ENCODE peak calls at places on chromosomes 12 and 14, in nine cellular contexts. One of them, this sample, is unnamed.

GRCh38 chr14:93171366-93171765 is 13.3 kb downstream of the MOAP1 start:
- DNase-seq in fibroblast of pulmonary artery: no peak
- DNase-seq in hippocampal formation: no peak
- DNase-seq in T-helper 17 cell: no peak
- DNase-seq in AG08396: no peak
- DNase-seq in stimulated activated CD8-positive, alpha-beta memory T cell treated with anti-CD3 and anti-CD28 coated beads, Interleukin-15, amount 100 ng/mL, for 24 hours: no peak
- DNase-seq in Kasumi-1: no peak
- DNase-seq in sigmoid colon: no peak
- DNase-seq in RCC 7860: no peak
- DNase-seq in this sample: no peak

GRCh38 chr14:63855272-63855671 is 2.5 kb downstream of the SYNE2 start:
- DNase-seq in fibroblast of pulmonary artery: no peak
- DNase-seq in hippocampal formation: no peak
- DNase-seq in T-helper 17 cell: no peak
- DNase-seq in AG08396: no peak
- DNase-seq in stimulated activated CD8-positive, alpha-beta memory T cell treated with anti-CD3 and anti-CD28 coated beads, Interleukin-15, amount 100 ng/mL, for 24 hours: no peak
- DNase-seq in Kasumi-1: no peak
- DNase-seq in sigmoid colon: no peak
- DNase-seq in RCC 7860: no peak
- DNase-seq in this sample: no peak

GRCh38 chr12:84636801-84637285 is 275.8 kb downstream of the SLC6A15 start:
- DNase-seq in fibroblast of pulmonary artery: peak
- DNase-seq in hippocampal formation: no peak
- DNase-seq in T-helper 17 cell: no peak
- DNase-seq in AG08396: no peak
- DNase-seq in stimulated activated CD8-positive, alpha-beta memory T cell treated with anti-CD3 and anti-CD28 coated beads, Interleukin-15, amount 100 ng/mL, for 24 hours: no peak
- DNase-seq in Kasumi-1: no peak
- DNase-seq in sigmoid colon: no peak
- DNase-seq in RCC 7860: no peak
- DNase-seq in this sample: no peak

GRCh38 chr12:47832263-47832933 is 12.7 kb upstream of the HDAC7 start:
- DNase-seq in fibroblast of pulmonary artery: no peak
- DNase-seq in hippocampal formation: no peak
- DNase-seq in T-helper 17 cell: no peak
- DNase-seq in AG08396: no peak
- DNase-seq in stimulated activated CD8-positive, alpha-beta memory T cell treated with anti-CD3 and anti-CD28 coated beads, Interleukin-15, amount 100 ng/mL, for 24 hours: no peak
- DNase-seq in Kasumi-1: no peak
- DNase-seq in sigmoid colon: no peak
- DNase-seq in RCC 7860: no peak
- DNase-seq in this sample: no peak

GRCh38 chr12:43733687-43734086 is 24.9 kb downstream of the PUS7L start:
- DNase-seq in fibroblast of pulmonary artery: no peak
- DNase-seq in hippocampal formation: no peak
- DNase-seq in T-helper 17 cell: no peak
- DNase-seq in AG08396: no peak
- DNase-seq in stimulated activated CD8-positive, alpha-beta memory T cell treated with anti-CD3 and anti-CD28 coated beads, Interleukin-15, amount 100 ng/mL, for 24 hours: no peak
- DNase-seq in Kasumi-1: peak
- DNase-seq in sigmoid colon: no peak
- DNase-seq in RCC 7860: no peak
- DNase-seq in this sample: no peak

GRCh38 chr12:51814311-51815088 is 34.0 kb downstream of the FIGNL2 start:
- DNase-seq in fibroblast of pulmonary artery: peak
- DNase-seq in hippocampal formation: peak
- DNase-seq in T-helper 17 cell: peak
- DNase-seq in AG08396: peak
- DNase-seq in stimulated activated CD8-positive, alpha-beta memory T cell treated with anti-CD3 and anti-CD28 coated beads, Interleukin-15, amount 100 ng/mL, for 24 hours: peak
- DNase-seq in Kasumi-1: no peak
- DNase-seq in sigmoid colon: peak
- DNase-seq in RCC 7860: no peak
- DNase-seq in this sample: peak

GRCh38 chr14:90599748-90600507 is 203.1 kb downstream of the CALM1 start:
- DNase-seq in fibroblast of pulmonary artery: peak
- DNase-seq in hippocampal formation: peak
- DNase-seq in T-helper 17 cell: no peak
- DNase-seq in AG08396: no peak
- DNase-seq in stimulated activated CD8-positive, alpha-beta memory T cell treated with anti-CD3 and anti-CD28 coated beads, Interleukin-15, amount 100 ng/mL, for 24 hours: no peak
- DNase-seq in Kasumi-1: no peak
- DNase-seq in sigmoid colon: peak
- DNase-seq in RCC 7860: no peak
- DNase-seq in this sample: peak

GRCh38 chr12:26523708-26524150 is 309.3 kb downstream of the ITPR2 start:
- DNase-seq in fibroblast of pulmonary artery: peak
- DNase-seq in hippocampal formation: peak
- DNase-seq in T-helper 17 cell: no peak
- DNase-seq in AG08396: peak
- DNase-seq in stimulated activated CD8-positive, alpha-beta memory T cell treated with anti-CD3 and anti-CD28 coated beads, Interleukin-15, amount 100 ng/mL, for 24 hours: no peak
- DNase-seq in Kasumi-1: no peak
- DNase-seq in sigmoid colon: peak
- DNase-seq in RCC 7860: no peak
- DNase-seq in this sample: no peak

GRCh38 chr14:35985504-35986218 is 159.5 kb downstream of the BRMS1L start:
- DNase-seq in fibroblast of pulmonary artery: no peak
- DNase-seq in hippocampal formation: peak
- DNase-seq in T-helper 17 cell: no peak
- DNase-seq in AG08396: no peak
- DNase-seq in stimulated activated CD8-positive, alpha-beta memory T cell treated with anti-CD3 and anti-CD28 coated beads, Interleukin-15, amount 100 ng/mL, for 24 hours: no peak
- DNase-seq in Kasumi-1: no peak
- DNase-seq in sigmoid colon: no peak
- DNase-seq in RCC 7860: no peak
- DNase-seq in this sample: no peak

GRCh38 chr12:115752913-115753726 is 524.4 kb downstream of the MED13L start:
- DNase-seq in fibroblast of pulmonary artery: peak
- DNase-seq in hippocampal formation: peak
- DNase-seq in T-helper 17 cell: no peak
- DNase-seq in AG08396: peak
- DNase-seq in stimulated activated CD8-positive, alpha-beta memory T cell treated with anti-CD3 and anti-CD28 coated beads, Interleukin-15, amount 100 ng/mL, for 24 hours: no peak
- DNase-seq in Kasumi-1: peak
- DNase-seq in sigmoid colon: no peak
- DNase-seq in RCC 7860: peak
- DNase-seq in this sample: peak

GRCh38 chr12:42819801-42820200 is 230.3 kb upstream of the PRICKLE1 start:
- DNase-seq in fibroblast of pulmonary artery: no peak
- DNase-seq in hippocampal formation: no peak
- DNase-seq in T-helper 17 cell: no peak
- DNase-seq in AG08396: no peak
- DNase-seq in stimulated activated CD8-positive, alpha-beta memory T cell treated with anti-CD3 and anti-CD28 coated beads, Interleukin-15, amount 100 ng/mL, for 24 hours: no peak
- DNase-seq in Kasumi-1: no peak
- DNase-seq in sigmoid colon: no peak
- DNase-seq in RCC 7860: no peak
- DNase-seq in this sample: no peak

GRCh38 chr12:46825526-46826414 is at the start of gene SLC38A4:
- DNase-seq in fibroblast of pulmonary artery: peak
- DNase-seq in hippocampal formation: no peak
- DNase-seq in T-helper 17 cell: no peak
- DNase-seq in AG08396: peak
- DNase-seq in stimulated activated CD8-positive, alpha-beta memory T cell treated with anti-CD3 and anti-CD28 coated beads, Interleukin-15, amount 100 ng/mL, for 24 hours: no peak
- DNase-seq in Kasumi-1: no peak
- DNase-seq in sigmoid colon: no peak
- DNase-seq in RCC 7860: no peak
- DNase-seq in this sample: no peak

GRCh38 chr14:23548351-23549318 is 2.9 kb downstream of the ZFHX2 start:
- DNase-seq in fibroblast of pulmonary artery: peak
- DNase-seq in hippocampal formation: no peak
- DNase-seq in T-helper 17 cell: no peak
- DNase-seq in AG08396: peak
- DNase-seq in stimulated activated CD8-positive, alpha-beta memory T cell treated with anti-CD3 and anti-CD28 coated beads, Interleukin-15, amount 100 ng/mL, for 24 hours: no peak
- DNase-seq in Kasumi-1: no peak
- DNase-seq in sigmoid colon: no peak
- DNase-seq in RCC 7860: no peak
- DNase-seq in this sample: peak

GRCh38 chr14:56608682-56609081 is 29.1 kb downstream of the TMEM260 start:
- DNase-seq in fibroblast of pulmonary artery: no peak
- DNase-seq in hippocampal formation: no peak
- DNase-seq in T-helper 17 cell: no peak
- DNase-seq in AG08396: no peak
- DNase-seq in stimulated activated CD8-positive, alpha-beta memory T cell treated with anti-CD3 and anti-CD28 coated beads, Interleukin-15, amount 100 ng/mL, for 24 hours: no peak
- DNase-seq in Kasumi-1: no peak
- DNase-seq in sigmoid colon: no peak
- DNase-seq in RCC 7860: no peak
- DNase-seq in this sample: no peak

GRCh38 chr12:45216297-45216982 is 545 bp downstream of the ANO6 start:
- DNase-seq in fibroblast of pulmonary artery: peak
- DNase-seq in hippocampal formation: no peak
- DNase-seq in T-helper 17 cell: peak
- DNase-seq in AG08396: peak
- DNase-seq in stimulated activated CD8-positive, alpha-beta memory T cell treated with anti-CD3 and anti-CD28 coated beads, Interleukin-15, amount 100 ng/mL, for 24 hours: peak
- DNase-seq in Kasumi-1: peak
- DNase-seq in sigmoid colon: peak
- DNase-seq in RCC 7860: no peak
- DNase-seq in this sample: peak

GRCh38 chr14:68848253-68848652 is 55.4 kb upstream of the ZFP36L1 start:
- DNase-seq in fibroblast of pulmonary artery: no peak
- DNase-seq in hippocampal formation: no peak
- DNase-seq in T-helper 17 cell: no peak
- DNase-seq in AG08396: no peak
- DNase-seq in stimulated activated CD8-positive, alpha-beta memory T cell treated with anti-CD3 and anti-CD28 coated beads, Interleukin-15, amount 100 ng/mL, for 24 hours: no peak
- DNase-seq in Kasumi-1: no peak
- DNase-seq in sigmoid colon: no peak
- DNase-seq in RCC 7860: no peak
- DNase-seq in this sample: no peak

GRCh38 chr14:50001146-50001998 is 108.5 kb downstream of the ARF6 start:
- DNase-seq in fibroblast of pulmonary artery: peak
- DNase-seq in hippocampal formation: no peak
- DNase-seq in T-helper 17 cell: peak
- DNase-seq in AG08396: peak
- DNase-seq in stimulated activated CD8-positive, alpha-beta memory T cell treated with anti-CD3 and anti-CD28 coated beads, Interleukin-15, amount 100 ng/mL, for 24 hours: peak
- DNase-seq in Kasumi-1: no peak
- DNase-seq in sigmoid colon: no peak
- DNase-seq in RCC 7860: peak
- DNase-seq in this sample: peak

GRCh38 chr14:61644834-61645233 is 50.5 kb upstream of the HIF1A start:
- DNase-seq in fibroblast of pulmonary artery: no peak
- DNase-seq in hippocampal formation: no peak
- DNase-seq in T-helper 17 cell: no peak
- DNase-seq in AG08396: no peak
- DNase-seq in stimulated activated CD8-positive, alpha-beta memory T cell treated with anti-CD3 and anti-CD28 coated beads, Interleukin-15, amount 100 ng/mL, for 24 hours: no peak
- DNase-seq in Kasumi-1: no peak
- DNase-seq in sigmoid colon: no peak
- DNase-seq in RCC 7860: no peak
- DNase-seq in this sample: peak

GRCh38 chr12:109719123-109720022 is 5.7 kb downstream of the FAM222A start:
- DNase-seq in fibroblast of pulmonary artery: no peak
- DNase-seq in hippocampal formation: no peak
- DNase-seq in T-helper 17 cell: no peak
- DNase-seq in AG08396: no peak
- DNase-seq in stimulated activated CD8-positive, alpha-beta memory T cell treated with anti-CD3 and anti-CD28 coated beads, Interleukin-15, amount 100 ng/mL, for 24 hours: no peak
- DNase-seq in Kasumi-1: no peak
- DNase-seq in sigmoid colon: no peak
- DNase-seq in RCC 7860: no peak
- DNase-seq in this sample: peak

GRCh38 chr14:80605536-80605935 is 336.0 kb downstream of the CEP128 start:
- DNase-seq in fibroblast of pulmonary artery: no peak
- DNase-seq in hippocampal formation: no peak
- DNase-seq in T-helper 17 cell: no peak
- DNase-seq in AG08396: no peak
- DNase-seq in stimulated activated CD8-positive, alpha-beta memory T cell treated with anti-CD3 and anti-CD28 coated beads, Interleukin-15, amount 100 ng/mL, for 24 hours: no peak
- DNase-seq in Kasumi-1: no peak
- DNase-seq in sigmoid colon: no peak
- DNase-seq in RCC 7860: no peak
- DNase-seq in this sample: no peak

GRCh38 chr12:43338848-43339526 is 213.0 kb downstream of the ADAMTS20 start:
- DNase-seq in fibroblast of pulmonary artery: peak
- DNase-seq in hippocampal formation: no peak
- DNase-seq in T-helper 17 cell: no peak
- DNase-seq in AG08396: peak
- DNase-seq in stimulated activated CD8-positive, alpha-beta memory T cell treated with anti-CD3 and anti-CD28 coated beads, Interleukin-15, amount 100 ng/mL, for 24 hours: no peak
- DNase-seq in Kasumi-1: peak
- DNase-seq in sigmoid colon: no peak
- DNase-seq in RCC 7860: peak
- DNase-seq in this sample: peak

GRCh38 chr12:77161944-77162343 is 96.6 kb upstream of the E2F7 start:
- DNase-seq in fibroblast of pulmonary artery: no peak
- DNase-seq in hippocampal formation: no peak
- DNase-seq in T-helper 17 cell: no peak
- DNase-seq in AG08396: no peak
- DNase-seq in stimulated activated CD8-positive, alpha-beta memory T cell treated with anti-CD3 and anti-CD28 coated beads, Interleukin-15, amount 100 ng/mL, for 24 hours: no peak
- DNase-seq in Kasumi-1: no peak
- DNase-seq in sigmoid colon: no peak
- DNase-seq in RCC 7860: no peak
- DNase-seq in this sample: no peak

GRCh38 chr14:84825481-84825880 is 704.5 kb upstream of the FLRT2 start:
- DNase-seq in fibroblast of pulmonary artery: no peak
- DNase-seq in hippocampal formation: no peak
- DNase-seq in T-helper 17 cell: no peak
- DNase-seq in AG08396: peak
- DNase-seq in stimulated activated CD8-positive, alpha-beta memory T cell treated with anti-CD3 and anti-CD28 coated beads, Interleukin-15, amount 100 ng/mL, for 24 hours: no peak
- DNase-seq in Kasumi-1: no peak
- DNase-seq in sigmoid colon: no peak
- DNase-seq in RCC 7860: no peak
- DNase-seq in this sample: no peak

This sample was measured in NCI-H146.